ENCODE peak calls at places on chromosomes 11 and 22, in ten cellular contexts. I is HFF-Myc; G is T-cell; B is stimulated activated CD4-positive, alpha-beta T cell treated with anti-CD3 and anti-CD28 coated beads, Interleukin-2, amount 100 ng/mL, for 48 hours; X is NCI-H2081; Y is neural crest cell; S is heart right ventricle; K is HTR-8/SVneo; U is GM12878; L is sciatic nerve. R is an unnamed sample.

GRCh38 chr11:120121336-120121735 is 16.6 kb downstream of the TRIM29 start:
- DNase-seq in S (no peak), G (no peak), X (no peak), U (no peak), I (no peak), B (no peak), Y (no peak), K (no peak), L (no peak), R (no peak)

GRCh38 chr11:32561835-32562234 is 21.8 kb upstream of the EIF3M start:
- DNase-seq in I (no peak), X (no peak), U (no peak), G (no peak), S (no peak), Y (no peak), L (no peak), B (no peak), K (peak), R (no peak)

GRCh38 chr11:76935030-76935429 is 74.3 kb downstream of the ACER3 start:
- DNase-seq in Y (no peak), K (no peak), X (no peak), U (no peak), S (no peak), B (no peak), G (no peak), L (no peak), I (no peak), R (no peak)

GRCh38 chr11:98365185-98365584 is 655.6 kb upstream of the CNTN5 start:
- DNase-seq in B (no peak), I (no peak), G (no peak), Y (no peak), S (no peak), X (no peak), K (peak), U (no peak), L (no peak), R (no peak)

GRCh38 chr22:25829808-25830777 is 88.1 kb downstream of the MYO18B start:
- DNase-seq in L (no peak), X (peak), B (no peak), S (no peak), U (no peak), Y (no peak), G (no peak), I (no peak), K (no peak), R (peak)

GRCh38 chr22:29320546-29320945 is 5.0 kb upstream of the RASL10A start:
- DNase-seq in X (no peak), U (no peak), K (no peak), Y (no peak), L (no peak), B (no peak), G (no peak), S (no peak), I (no peak), R (no peak)

GRCh38 chr11:69490516-69490915 is 9.1 kb downstream of the LINC01488 start:
- DNase-seq in Y (no peak), L (no peak), S (no peak), U (no peak), G (no peak), X (no peak), K (no peak), B (no peak), I (no peak), R (no peak)

GRCh38 chr11:73956876-73957653 is 6.2 kb downstream of the DNAJB13 start:
- DNase-seq in U (no peak), Y (no peak), I (no peak), X (no peak), S (no peak), G (no peak), B (no peak), K (no peak), L (peak), R (no peak)

GRCh38 chr11:34449013-34449412 is 10.3 kb downstream of the CAT start:
- DNase-seq in I (no peak), S (no peak), L (no peak), X (no peak), K (no peak), B (no peak), Y (no peak), U (no peak), G (no peak), R (no peak)

R was measured in gastrocnemius medialis.